ENCODE peak calls at places on chromosomes 3 and 15, in nine cellular contexts. H is stomach, V is frontal cortex, I is mucosa of descending colon, W is mesendoderm, Q is neural crest cell, K is T-helper 2 cell, C is HS-5, B is RPMI8226. T is an unnamed sample.

GRCh38 chr15:42344763-42345162 is 14.5 kb upstream of the CAPN3 start:
- DNase-seq in H (no peak), V (no peak), I (no peak), W (no peak), Q (no peak), K (no peak), C (peak), B (no peak), T (no peak)

GRCh38 chr15:64561997-64562396 is 101.6 kb downstream of the ZNF609 start:
- DNase-seq in H (no peak), V (no peak), I (no peak), W (no peak), Q (no peak), K (no peak), C (no peak), B (no peak), T (no peak)

GRCh38 chr3:50122661-50123391 is 32.3 kb upstream of the SEMA3F start:
- DNase-seq in H (no peak), V (no peak), I (no peak), W (no peak), Q (no peak), K (no peak), C (no peak), B (no peak), T (no peak)

GRCh38 chr3:171306631-171307030 is 153.6 kb downstream of the TNIK start:
- DNase-seq in H (peak), V (peak), I (peak), W (no peak), Q (no peak), K (no peak), C (peak), B (no peak), T (no peak)

GRCh38 chr3:66555214-66555844 is 54.5 kb upstream of the LRIG1 start:
- DNase-seq in H (no peak), V (no peak), I (no peak), W (no peak), Q (no peak), K (no peak), C (no peak), B (no peak), T (no peak)

GRCh38 chr3:160400048-160400630 is 689 bp downstream of the SMC4 start:
- DNase-seq in H (peak), V (peak), I (peak), W (no peak), Q (peak), K (no peak), C (no peak), B (peak), T (no peak)

GRCh38 chr3:37806505-37807291 is 55.0 kb upstream of the CTDSPL start:
- DNase-seq in H (no peak), V (no peak), I (peak), W (no peak), Q (no peak), K (no peak), C (no peak), B (no peak), T (no peak)

GRCh38 chr3:135009014-135009413 is 214.0 kb downstream of the EPHB1 start:
- DNase-seq in H (no peak), V (no peak), I (no peak), W (no peak), Q (no peak), K (no peak), C (no peak), B (no peak), T (no peak)

GRCh38 chr3:134618473-134618860 is 32.4 kb downstream of the KY start:
- DNase-seq in H (peak), V (no peak), I (no peak), W (no peak), Q (no peak), K (no peak), C (no peak), B (no peak), T (no peak)

GRCh38 chr15:95994418-95994817 is 336.1 kb upstream of the NR2F2 start:
- DNase-seq in H (no peak), V (no peak), I (no peak), W (peak), Q (no peak), K (no peak), C (peak), B (no peak), T (no peak)

GRCh38 chr3:153621988-153622387 is 460.0 kb downstream of the RAP2B start:
- DNase-seq in H (no peak), V (no peak), I (no peak), W (no peak), Q (no peak), K (no peak), C (no peak), B (peak), T (no peak)

GRCh38 chr3:107235923-107236315 is 141.3 kb upstream of the CCDC54 start:
- DNase-seq in H (no peak), V (peak), I (no peak), W (peak), Q (peak), K (peak), C (peak), B (peak), T (peak)